ENCODE peak calls at places on chromosomes 6 and 20, in ten cellular contexts. One of them, this sample, is unnamed.

GRCh38 chr6:125871365-125871764 is 80.6 kb downstream of the NCOA7 start:
- DNase-seq in Panc1: no peak
- DNase-seq in vagina: no peak
- DNase-seq in cardiac muscle cell: no peak
- DNase-seq in HFF-Myc: no peak
- DNase-seq in PC-3: peak
- DNase-seq in adrenal gland: no peak
- DNase-seq in HCT116: no peak
- DNase-seq in astrocyte of the cerebellum: no peak
- DNase-seq in K562: no peak
- DNase-seq in this sample: no peak

GRCh38 chr6:81166770-81167169 is 585.7 kb downstream of the TENT5A start:
- DNase-seq in PC-3: no peak
- DNase-seq in HCT116: no peak
- DNase-seq in Panc1: no peak
- DNase-seq in vagina: no peak
- DNase-seq in K562: no peak
- DNase-seq in cardiac muscle cell: peak
- DNase-seq in adrenal gland: no peak
- DNase-seq in HFF-Myc: peak
- DNase-seq in astrocyte of the cerebellum: peak
- DNase-seq in this sample: no peak

GRCh38 chr6:1987640-1988039 is 257.8 kb downstream of the GMDS start:
- DNase-seq in Panc1: peak
- DNase-seq in adrenal gland: no peak
- DNase-seq in HCT116: no peak
- DNase-seq in cardiac muscle cell: peak
- DNase-seq in PC-3: peak
- DNase-seq in K562: no peak
- DNase-seq in vagina: no peak
- DNase-seq in HFF-Myc: peak
- DNase-seq in astrocyte of the cerebellum: peak
- DNase-seq in this sample: no peak

GRCh38 chr6:157822221-157823000 is 635 bp upstream of the SNX9 start:
- DNase-seq in astrocyte of the cerebellum: no peak
- DNase-seq in HCT116: no peak
- DNase-seq in adrenal gland: no peak
- DNase-seq in vagina: peak
- DNase-seq in cardiac muscle cell: peak
- DNase-seq in Panc1: no peak
- DNase-seq in PC-3: no peak
- DNase-seq in HFF-Myc: no peak
- DNase-seq in K562: no peak
- DNase-seq in this sample: no peak

GRCh38 chr6:30060634-30060981 is 457 bp upstream of the POLR1H start:
- DNase-seq in HFF-Myc: no peak
- DNase-seq in astrocyte of the cerebellum: no peak
- DNase-seq in Panc1: no peak
- DNase-seq in PC-3: no peak
- DNase-seq in K562: peak
- DNase-seq in HCT116: no peak
- DNase-seq in vagina: no peak
- DNase-seq in cardiac muscle cell: peak
- DNase-seq in adrenal gland: no peak
- DNase-seq in this sample: no peak

GRCh38 chr6:169162968-169163903 is 90.4 kb downstream of the THBS2 start:
- DNase-seq in vagina: peak
- DNase-seq in adrenal gland: peak
- DNase-seq in PC-3: peak
- DNase-seq in K562: no peak
- DNase-seq in HFF-Myc: peak
- DNase-seq in HCT116: peak
- DNase-seq in astrocyte of the cerebellum: no peak
- DNase-seq in cardiac muscle cell: peak
- DNase-seq in Panc1: peak
- DNase-seq in this sample: peak

GRCh38 chr20:38806855-38807655 is 1.6 kb downstream of the PPP1R16B start:
- DNase-seq in vagina: no peak
- DNase-seq in Panc1: no peak
- DNase-seq in cardiac muscle cell: no peak
- DNase-seq in astrocyte of the cerebellum: no peak
- DNase-seq in PC-3: no peak
- DNase-seq in HFF-Myc: no peak
- DNase-seq in K562: no peak
- DNase-seq in adrenal gland: no peak
- DNase-seq in HCT116: no peak
- DNase-seq in this sample: no peak

GRCh38 chr6:12286381-12287132 is 3.6 kb upstream of the EDN1 start:
- DNase-seq in astrocyte of the cerebellum: no peak
- DNase-seq in HCT116: no peak
- DNase-seq in K562: no peak
- DNase-seq in adrenal gland: no peak
- DNase-seq in PC-3: peak
- DNase-seq in vagina: no peak
- DNase-seq in HFF-Myc: no peak
- DNase-seq in cardiac muscle cell: peak
- DNase-seq in Panc1: no peak
- DNase-seq in this sample: no peak

DNA sequence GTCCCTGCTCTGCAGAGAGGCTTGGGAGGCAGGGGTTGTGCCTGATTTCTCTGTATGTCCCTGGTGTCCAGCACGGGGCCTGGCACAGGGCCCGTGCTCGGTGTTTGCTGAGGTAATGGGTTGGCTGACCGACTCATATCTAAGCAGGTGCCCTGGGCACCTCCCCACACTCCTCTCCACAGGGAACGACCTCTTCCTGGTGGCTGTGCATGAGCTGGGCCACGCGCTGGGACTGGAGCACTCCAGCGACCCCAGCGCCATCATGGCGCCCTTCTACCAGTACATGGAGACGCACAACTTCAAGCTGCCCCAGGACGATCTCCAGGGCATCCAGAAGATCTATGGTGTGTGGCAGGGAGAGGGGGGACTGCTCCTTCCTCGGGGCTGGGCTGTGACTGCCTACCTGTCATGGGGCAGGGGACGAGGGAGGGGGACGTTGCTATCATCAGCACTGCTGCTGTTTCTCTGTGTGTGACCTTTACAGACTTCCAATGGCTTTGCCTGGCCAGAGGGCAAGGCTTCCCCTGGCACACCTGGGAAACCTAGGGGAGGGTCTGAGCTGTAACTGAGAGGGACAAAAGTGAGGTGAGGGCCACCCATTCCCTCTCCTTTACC is 14.2 kb downstream of the MMP24OS start:
- DNase-seq in HFF-Myc: no peak
- DNase-seq in HCT116: no peak
- DNase-seq in cardiac muscle cell: no peak
- DNase-seq in K562: no peak
- DNase-seq in astrocyte of the cerebellum: no peak
- DNase-seq in vagina: no peak
- DNase-seq in adrenal gland: no peak
- DNase-seq in Panc1: no peak
- DNase-seq in PC-3: peak
- DNase-seq in this sample: no peak
- H3K4me3 ChIP-seq in HFF-Myc: no peak
- H3K4me3 ChIP-seq in HCT116: no peak
- H3K4me3 ChIP-seq in cardiac muscle cell: no peak
- H3K4me3 ChIP-seq in K562: no peak
- H3K4me3 ChIP-seq in astrocyte of the cerebellum: no peak
- H3K4me3 ChIP-seq in vagina: no peak
- H3K4me3 ChIP-seq in adrenal gland: no peak
- H3K4me3 ChIP-seq in Panc1: no peak
- H3K4me3 ChIP-seq in PC-3: peak
- H3K4me3 ChIP-seq in this sample: peak

GRCh38 chr6:78836610-78837009 is 30.7 kb upstream of the IRAK1BP1 start:
- DNase-seq in HFF-Myc: no peak
- DNase-seq in adrenal gland: no peak
- DNase-seq in Panc1: no peak
- DNase-seq in PC-3: no peak
- DNase-seq in cardiac muscle cell: no peak
- DNase-seq in vagina: no peak
- DNase-seq in astrocyte of the cerebellum: no peak
- DNase-seq in K562: no peak
- DNase-seq in HCT116: no peak
- DNase-seq in this sample: no peak

GRCh38 chr6:78831492-78831891 is 35.9 kb upstream of the IRAK1BP1 start:
- DNase-seq in K562: no peak
- DNase-seq in HCT116: no peak
- DNase-seq in adrenal gland: peak
- DNase-seq in Panc1: no peak
- DNase-seq in astrocyte of the cerebellum: no peak
- DNase-seq in PC-3: no peak
- DNase-seq in HFF-Myc: no peak
- DNase-seq in cardiac muscle cell: peak
- DNase-seq in vagina: no peak
- DNase-seq in this sample: no peak

GRCh38 chr6:78830810-78831209 is 36.5 kb upstream of the IRAK1BP1 start:
- DNase-seq in adrenal gland: no peak
- DNase-seq in HFF-Myc: no peak
- DNase-seq in PC-3: no peak
- DNase-seq in K562: no peak
- DNase-seq in vagina: no peak
- DNase-seq in Panc1: no peak
- DNase-seq in cardiac muscle cell: no peak
- DNase-seq in astrocyte of the cerebellum: no peak
- DNase-seq in HCT116: no peak
- DNase-seq in this sample: no peak

GRCh38 chr6:78832091-78832808 is 35.1 kb upstream of the IRAK1BP1 start:
- DNase-seq in PC-3: no peak
- DNase-seq in Panc1: no peak
- DNase-seq in cardiac muscle cell: peak
- DNase-seq in vagina: no peak
- DNase-seq in K562: no peak
- DNase-seq in HFF-Myc: no peak
- DNase-seq in adrenal gland: no peak
- DNase-seq in astrocyte of the cerebellum: no peak
- DNase-seq in HCT116: no peak
- DNase-seq in this sample: no peak

DNA sequence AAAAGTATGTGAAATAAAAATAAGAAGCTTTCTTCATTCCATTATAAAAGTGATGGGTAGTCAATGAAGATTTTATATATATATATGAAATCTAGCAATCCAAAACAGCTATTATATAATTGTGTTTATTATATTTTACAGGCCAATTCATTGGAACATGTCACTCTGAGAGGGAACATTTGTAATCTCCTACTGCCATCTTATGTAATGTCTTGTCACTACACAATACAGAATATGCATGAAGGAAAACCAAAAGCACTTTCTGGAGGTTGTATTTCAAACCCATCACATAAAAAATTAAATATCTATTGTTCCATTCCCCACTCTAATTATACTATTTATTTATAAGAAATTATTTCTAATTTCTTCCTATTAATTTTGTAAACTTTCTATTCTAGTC is 31.5 kb upstream of the IRAK1BP1 start:
- DNase-seq in astrocyte of the cerebellum: no peak
- DNase-seq in vagina: no peak
- DNase-seq in Panc1: no peak
- DNase-seq in HFF-Myc: no peak
- DNase-seq in K562: no peak
- DNase-seq in adrenal gland: no peak
- DNase-seq in PC-3: peak
- DNase-seq in HCT116: no peak
- DNase-seq in cardiac muscle cell: peak
- DNase-seq in this sample: no peak
- TF ChIP-seq CTCF in astrocyte of the cerebellum: no peak
- TF ChIP-seq CTCF in vagina: no peak
- TF ChIP-seq CTCF in Panc1: peak
- TF ChIP-seq CTCF in HFF-Myc: no peak
- TF ChIP-seq CTCF in K562: peak
- TF ChIP-seq CTCF in adrenal gland: no peak
- TF ChIP-seq CTCF in PC-3: peak
- TF ChIP-seq CTCF in HCT116: peak
- TF ChIP-seq CTCF in cardiac muscle cell: peak
- TF ChIP-seq CTCF in this sample: peak

GRCh38 chr6:145814035-145814500 is 527 bp downstream of the FBXO30 start:
- DNase-seq in PC-3: peak
- DNase-seq in Panc1: peak
- DNase-seq in K562: peak
- DNase-seq in HFF-Myc: no peak
- DNase-seq in cardiac muscle cell: no peak
- DNase-seq in vagina: no peak
- DNase-seq in adrenal gland: peak
- DNase-seq in astrocyte of the cerebellum: peak
- DNase-seq in HCT116: no peak
- DNase-seq in this sample: no peak

GRCh38 chr6:145813285-145814034 is 1.1 kb downstream of the FBXO30 start:
- DNase-seq in HCT116: no peak
- DNase-seq in vagina: no peak
- DNase-seq in cardiac muscle cell: peak
- DNase-seq in PC-3: peak
- DNase-seq in K562: peak
- DNase-seq in astrocyte of the cerebellum: peak
- DNase-seq in adrenal gland: no peak
- DNase-seq in Panc1: peak
- DNase-seq in HFF-Myc: no peak
- DNase-seq in this sample: no peak

GRCh38 chr6:145809785-145810184 is 4.8 kb downstream of the FBXO30 start:
- DNase-seq in HFF-Myc: no peak
- DNase-seq in astrocyte of the cerebellum: no peak
- DNase-seq in Panc1: no peak
- DNase-seq in vagina: no peak
- DNase-seq in HCT116: no peak
- DNase-seq in K562: no peak
- DNase-seq in cardiac muscle cell: peak
- DNase-seq in PC-3: no peak
- DNase-seq in adrenal gland: no peak
- DNase-seq in this sample: peak

GRCh38 chr6:145809211-145809610 is 5.4 kb downstream of the FBXO30 start:
- DNase-seq in vagina: no peak
- DNase-seq in PC-3: no peak
- DNase-seq in adrenal gland: no peak
- DNase-seq in astrocyte of the cerebellum: no peak
- DNase-seq in HFF-Myc: no peak
- DNase-seq in K562: no peak
- DNase-seq in Panc1: no peak
- DNase-seq in cardiac muscle cell: no peak
- DNase-seq in HCT116: no peak
- DNase-seq in this sample: no peak

GRCh38 chr6:145811741-145812140 is 2.9 kb downstream of the FBXO30 start:
- DNase-seq in cardiac muscle cell: no peak
- DNase-seq in K562: no peak
- DNase-seq in vagina: no peak
- DNase-seq in Panc1: no peak
- DNase-seq in astrocyte of the cerebellum: no peak
- DNase-seq in PC-3: no peak
- DNase-seq in HCT116: no peak
- DNase-seq in adrenal gland: no peak
- DNase-seq in HFF-Myc: no peak
- DNase-seq in this sample: no peak
- H3K4me3 ChIP-seq in cardiac muscle cell: peak
- H3K4me3 ChIP-seq in K562: peak
- H3K4me3 ChIP-seq in vagina: no peak
- H3K4me3 ChIP-seq in Panc1: no peak
- H3K4me3 ChIP-seq in astrocyte of the cerebellum: no peak
- H3K4me3 ChIP-seq in PC-3: peak
- H3K4me3 ChIP-seq in HCT116: no peak
- H3K4me3 ChIP-seq in adrenal gland: no peak
- H3K4me3 ChIP-seq in HFF-Myc: no peak
- H3K4me3 ChIP-seq in this sample: no peak

DNA sequence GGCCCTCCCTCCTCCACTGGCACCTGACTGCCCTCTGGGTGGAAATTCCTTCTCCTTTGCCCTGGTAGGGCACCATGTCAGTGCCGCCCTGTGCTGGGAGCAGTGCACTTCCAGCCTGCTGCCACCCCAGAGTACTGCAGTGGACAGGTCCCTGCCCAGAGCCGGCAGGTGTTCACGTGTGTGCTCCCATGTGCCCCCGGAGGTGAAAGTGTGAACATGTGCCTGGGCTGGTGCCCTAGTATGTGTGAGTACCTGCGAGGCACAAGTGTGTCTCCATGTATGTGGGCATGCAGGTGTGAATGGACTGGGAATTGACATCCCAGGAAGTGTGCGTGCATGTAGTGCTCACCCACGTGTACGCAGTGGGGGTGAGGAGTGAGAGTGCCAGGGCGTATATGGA is 29.4 kb downstream of the SDCBP2 start:
- DNase-seq in adrenal gland: no peak
- DNase-seq in vagina: no peak
- DNase-seq in PC-3: peak
- DNase-seq in HFF-Myc: no peak
- DNase-seq in cardiac muscle cell: no peak
- DNase-seq in HCT116: peak
- DNase-seq in K562: peak
- DNase-seq in Panc1: no peak
- DNase-seq in astrocyte of the cerebellum: no peak
- DNase-seq in this sample: no peak
- TF ChIP-seq CTCF in adrenal gland: no peak
- TF ChIP-seq CTCF in vagina: no peak
- TF ChIP-seq CTCF in PC-3: peak
- TF ChIP-seq CTCF in HFF-Myc: peak
- TF ChIP-seq CTCF in cardiac muscle cell: peak
- TF ChIP-seq CTCF in HCT116: peak
- TF ChIP-seq CTCF in K562: peak
- TF ChIP-seq CTCF in Panc1: no peak
- TF ChIP-seq CTCF in astrocyte of the cerebellum: peak
- TF ChIP-seq CTCF in this sample: peak